ENCODE peak calls at places on chromosome 4, in ten cellular contexts. One of them, this sample, is unnamed.

GRCh38 chr4:3111461-3111860 is 37.0 kb downstream of the HTT start:
- DNase-seq in AG10803: no peak
- DNase-seq in NCI-H2029 treated with DMSO at 0.1 percent for 48 hours: peak; percentile 43
- DNase-seq in GM12878: no peak
- DNase-seq in stimulated activated CD4-positive, alpha-beta T cell treated with anti-CD3 and anti-CD28 coated beads, Interleukin-1b, Interleukin-23, amount 100 ng/mL, for 4 hours: no peak
- DNase-seq in NT2/D1: no peak
- DNase-seq in immature natural killer cell: no peak
- DNase-seq in NCI-H1694: no peak
- DNase-seq in ELF-1: peak; percentile 14
- DNase-seq in activated T-helper 1 cell treated with anti-CD3 and anti-CD28 coated beads, Interleukin-12 subunit alpha, Interleukin-12 subunit beta, Interleukin-2, Interleukin-4 antibody, amounts not matched to agents 30 ng/mL and 10 ng/mL and 1 ng/mL, durations not matched to agents 14 hours and 24 hours and 36 hours: no peak
- DNase-seq in this sample: no peak

GRCh38 chr4:175731506-175731905 is 80.6 kb downstream of the GPM6A start:
- DNase-seq in AG10803: no peak
- DNase-seq in NCI-H2029 treated with DMSO at 0.1 percent for 48 hours: no peak
- DNase-seq in GM12878: no peak
- DNase-seq in stimulated activated CD4-positive, alpha-beta T cell treated with anti-CD3 and anti-CD28 coated beads, Interleukin-1b, Interleukin-23, amount 100 ng/mL, for 4 hours: no peak
- DNase-seq in NT2/D1: no peak
- DNase-seq in immature natural killer cell: no peak
- DNase-seq in NCI-H1694: no peak
- DNase-seq in ELF-1: no peak
- DNase-seq in activated T-helper 1 cell treated with anti-CD3 and anti-CD28 coated beads, Interleukin-12 subunit alpha, Interleukin-12 subunit beta, Interleukin-2, Interleukin-4 antibody, amounts not matched to agents 30 ng/mL and 10 ng/mL and 1 ng/mL, durations not matched to agents 14 hours and 24 hours and 36 hours: no peak
- DNase-seq in this sample: no peak

GRCh38 chr4:116122131-116122530 is 963.2 kb downstream of the TRAM1L1 start:
- DNase-seq in AG10803: no peak
- DNase-seq in NCI-H2029 treated with DMSO at 0.1 percent for 48 hours: no peak
- DNase-seq in GM12878: no peak
- DNase-seq in stimulated activated CD4-positive, alpha-beta T cell treated with anti-CD3 and anti-CD28 coated beads, Interleukin-1b, Interleukin-23, amount 100 ng/mL, for 4 hours: no peak
- DNase-seq in NT2/D1: no peak
- DNase-seq in immature natural killer cell: no peak
- DNase-seq in NCI-H1694: no peak
- DNase-seq in ELF-1: no peak
- DNase-seq in activated T-helper 1 cell treated with anti-CD3 and anti-CD28 coated beads, Interleukin-12 subunit alpha, Interleukin-12 subunit beta, Interleukin-2, Interleukin-4 antibody, amounts not matched to agents 30 ng/mL and 10 ng/mL and 1 ng/mL, durations not matched to agents 14 hours and 24 hours and 36 hours: no peak
- DNase-seq in this sample: no peak

GRCh38 chr4:185236155-185236503 is 26.7 kb downstream of the SNX25 start:
- DNase-seq in AG10803: no peak
- DNase-seq in NCI-H2029 treated with DMSO at 0.1 percent for 48 hours: no peak
- DNase-seq in GM12878: no peak
- DNase-seq in stimulated activated CD4-positive, alpha-beta T cell treated with anti-CD3 and anti-CD28 coated beads, Interleukin-1b, Interleukin-23, amount 100 ng/mL, for 4 hours: no peak
- DNase-seq in NT2/D1: no peak
- DNase-seq in immature natural killer cell: no peak
- DNase-seq in NCI-H1694: no peak
- DNase-seq in ELF-1: no peak
- DNase-seq in activated T-helper 1 cell treated with anti-CD3 and anti-CD28 coated beads, Interleukin-12 subunit alpha, Interleukin-12 subunit beta, Interleukin-2, Interleukin-4 antibody, amounts not matched to agents 30 ng/mL and 10 ng/mL and 1 ng/mL, durations not matched to agents 14 hours and 24 hours and 36 hours: no peak
- DNase-seq in this sample: no peak

GRCh38 chr4:156751486-156751885 is 220.1 kb downstream of the PDGFC start:
- DNase-seq in AG10803: peak; percentile 77
- DNase-seq in NCI-H2029 treated with DMSO at 0.1 percent for 48 hours: no peak
- DNase-seq in GM12878: no peak
- DNase-seq in stimulated activated CD4-positive, alpha-beta T cell treated with anti-CD3 and anti-CD28 coated beads, Interleukin-1b, Interleukin-23, amount 100 ng/mL, for 4 hours: no peak
- DNase-seq in NT2/D1: no peak
- DNase-seq in immature natural killer cell: no peak
- DNase-seq in NCI-H1694: no peak
- DNase-seq in ELF-1: no peak
- DNase-seq in activated T-helper 1 cell treated with anti-CD3 and anti-CD28 coated beads, Interleukin-12 subunit alpha, Interleukin-12 subunit beta, Interleukin-2, Interleukin-4 antibody, amounts not matched to agents 30 ng/mL and 10 ng/mL and 1 ng/mL, durations not matched to agents 14 hours and 24 hours and 36 hours: no peak
- DNase-seq in this sample: no peak

GRCh38 chr4:123952530-123953274 is 556.1 kb downstream of the SPRY1 start:
- DNase-seq in AG10803: peak; percentile 53
- DNase-seq in NCI-H2029 treated with DMSO at 0.1 percent for 48 hours: no peak
- DNase-seq in GM12878: no peak
- DNase-seq in stimulated activated CD4-positive, alpha-beta T cell treated with anti-CD3 and anti-CD28 coated beads, Interleukin-1b, Interleukin-23, amount 100 ng/mL, for 4 hours: no peak
- DNase-seq in NT2/D1: peak; percentile 54
- DNase-seq in immature natural killer cell: no peak
- DNase-seq in NCI-H1694: no peak
- DNase-seq in ELF-1: peak; percentile 13
- DNase-seq in activated T-helper 1 cell treated with anti-CD3 and anti-CD28 coated beads, Interleukin-12 subunit alpha, Interleukin-12 subunit beta, Interleukin-2, Interleukin-4 antibody, amounts not matched to agents 30 ng/mL and 10 ng/mL and 1 ng/mL, durations not matched to agents 14 hours and 24 hours and 36 hours: no peak
- DNase-seq in this sample: no peak

GRCh38 chr4:7844247-7844991 is 95.2 kb downstream of the AFAP1 start:
- DNase-seq in AG10803: peak; percentile 84
- DNase-seq in NCI-H2029 treated with DMSO at 0.1 percent for 48 hours: no peak
- DNase-seq in GM12878: no peak
- DNase-seq in stimulated activated CD4-positive, alpha-beta T cell treated with anti-CD3 and anti-CD28 coated beads, Interleukin-1b, Interleukin-23, amount 100 ng/mL, for 4 hours: peak; percentile 71
- DNase-seq in NT2/D1: peak; percentile 67
- DNase-seq in immature natural killer cell: peak; percentile 40
- DNase-seq in NCI-H1694: no peak
- DNase-seq in ELF-1: peak; percentile 86
- DNase-seq in activated T-helper 1 cell treated with anti-CD3 and anti-CD28 coated beads, Interleukin-12 subunit alpha, Interleukin-12 subunit beta, Interleukin-2, Interleukin-4 antibody, amounts not matched to agents 30 ng/mL and 10 ng/mL and 1 ng/mL, durations not matched to agents 14 hours and 24 hours and 36 hours: peak; percentile 43
- DNase-seq in this sample: peak; percentile 32

GRCh38 chr4:101232074-101232776 is 115.1 kb downstream of the PPP3CA start:
- DNase-seq in AG10803: peak; percentile 77
- DNase-seq in NCI-H2029 treated with DMSO at 0.1 percent for 48 hours: no peak
- DNase-seq in GM12878: no peak
- DNase-seq in stimulated activated CD4-positive, alpha-beta T cell treated with anti-CD3 and anti-CD28 coated beads, Interleukin-1b, Interleukin-23, amount 100 ng/mL, for 4 hours: no peak
- DNase-seq in NT2/D1: no peak
- DNase-seq in immature natural killer cell: no peak
- DNase-seq in NCI-H1694: no peak
- DNase-seq in ELF-1: no peak
- DNase-seq in activated T-helper 1 cell treated with anti-CD3 and anti-CD28 coated beads, Interleukin-12 subunit alpha, Interleukin-12 subunit beta, Interleukin-2, Interleukin-4 antibody, amounts not matched to agents 30 ng/mL and 10 ng/mL and 1 ng/mL, durations not matched to agents 14 hours and 24 hours and 36 hours: no peak
- DNase-seq in this sample: no peak

GRCh38 chr4:37693450-37694190 is 7.4 kb upstream of the RELL1 start:
- DNase-seq in AG10803: peak; percentile 79
- DNase-seq in NCI-H2029 treated with DMSO at 0.1 percent for 48 hours: no peak
- DNase-seq in GM12878: no peak
- DNase-seq in stimulated activated CD4-positive, alpha-beta T cell treated with anti-CD3 and anti-CD28 coated beads, Interleukin-1b, Interleukin-23, amount 100 ng/mL, for 4 hours: no peak
- DNase-seq in NT2/D1: no peak
- DNase-seq in immature natural killer cell: no peak
- DNase-seq in NCI-H1694: no peak
- DNase-seq in ELF-1: no peak
- DNase-seq in activated T-helper 1 cell treated with anti-CD3 and anti-CD28 coated beads, Interleukin-12 subunit alpha, Interleukin-12 subunit beta, Interleukin-2, Interleukin-4 antibody, amounts not matched to agents 30 ng/mL and 10 ng/mL and 1 ng/mL, durations not matched to agents 14 hours and 24 hours and 36 hours: no peak
- DNase-seq in this sample: no peak